ENCODE peak calls at places on chromosome 13, in seven cellular contexts. P is astrocyte, X is fibroblast of lung, M is body of pancreas, C is breast epithelium, Z is esophagus squamous epithelium, H is progenitor cell of endocrine pancreas. I is an unnamed sample.

GRCh38 chr13:109979186-109979585 is 192.8 kb upstream of the IRS2 start:
- DNase-seq in P (no peak), X (no peak), M (no peak), C (no peak), Z (no peak), H (no peak), I (no peak)

GRCh38 chr13:113083402-113084061 is 22.1 kb upstream of the F7 start:
- DNase-seq in P (peak; percentile 12), X (peak; percentile 32), M (no peak), C (no peak), Z (no peak), H (no peak), I (no peak)

GRCh38 chr13:44436589-44437337 is 63.1 kb downstream of the SERP2 start:
- DNase-seq in P (peak; percentile 86), X (peak; percentile 96), M (peak; percentile 98), C (peak; percentile 97), Z (peak; percentile 19), H (peak; percentile 89), I (peak; percentile 94)

GRCh38 chr13:49810825-49811526 is 18.5 kb upstream of the KPNA3 start:
- DNase-seq in P (peak; percentile 47), X (peak; percentile 55), M (no peak), C (no peak), Z (no peak), H (no peak), I (no peak)

GRCh38 chr13:97030705-97031452 is 36.6 kb upstream of the OXGR1 start:
- DNase-seq in P (peak; percentile 52), X (peak; percentile 76), M (no peak), C (no peak), Z (no peak), H (no peak), I (no peak)

GRCh38 chr13:106230450-106230849 is 305.0 kb downstream of the EFNB2 start:
- DNase-seq in P (peak; percentile 59), X (peak; percentile 83), M (no peak), C (no peak), Z (no peak), H (no peak), I (no peak)

GRCh38 chr13:111658150-111659100 is 338.0 kb downstream of the TEX29 start:
- DNase-seq in P (no peak), X (no peak), M (no peak), C (no peak), Z (no peak), H (peak; percentile 2), I (peak; percentile 51)

GRCh38 chr13:75393839-75394238 is 88.1 kb downstream of the TBC1D4 start:
- DNase-seq in P (no peak), X (peak; percentile 40), M (no peak), C (no peak), Z (no peak), H (no peak), I (no peak)

GRCh38 chr13:28204690-28205443 is 66.5 kb downstream of the PAN3 start:
- DNase-seq in P (no peak), X (no peak), M (no peak), C (no peak), Z (no peak), H (no peak), I (no peak)

GRCh38 chr13:51453308-51453958 is 597 bp upstream of the INTS6 start:
- DNase-seq in P (no peak), X (no peak), M (peak; percentile 85), C (peak; percentile 64), Z (peak; percentile 79), H (peak; percentile 65), I (no peak)

GRCh38 chr13:74036373-74036772 is 97.8 kb downstream of the KLF12 start:
- DNase-seq in P (no peak), X (no peak), M (no peak), C (peak; percentile 65), Z (no peak), H (no peak), I (no peak)

DNA sequence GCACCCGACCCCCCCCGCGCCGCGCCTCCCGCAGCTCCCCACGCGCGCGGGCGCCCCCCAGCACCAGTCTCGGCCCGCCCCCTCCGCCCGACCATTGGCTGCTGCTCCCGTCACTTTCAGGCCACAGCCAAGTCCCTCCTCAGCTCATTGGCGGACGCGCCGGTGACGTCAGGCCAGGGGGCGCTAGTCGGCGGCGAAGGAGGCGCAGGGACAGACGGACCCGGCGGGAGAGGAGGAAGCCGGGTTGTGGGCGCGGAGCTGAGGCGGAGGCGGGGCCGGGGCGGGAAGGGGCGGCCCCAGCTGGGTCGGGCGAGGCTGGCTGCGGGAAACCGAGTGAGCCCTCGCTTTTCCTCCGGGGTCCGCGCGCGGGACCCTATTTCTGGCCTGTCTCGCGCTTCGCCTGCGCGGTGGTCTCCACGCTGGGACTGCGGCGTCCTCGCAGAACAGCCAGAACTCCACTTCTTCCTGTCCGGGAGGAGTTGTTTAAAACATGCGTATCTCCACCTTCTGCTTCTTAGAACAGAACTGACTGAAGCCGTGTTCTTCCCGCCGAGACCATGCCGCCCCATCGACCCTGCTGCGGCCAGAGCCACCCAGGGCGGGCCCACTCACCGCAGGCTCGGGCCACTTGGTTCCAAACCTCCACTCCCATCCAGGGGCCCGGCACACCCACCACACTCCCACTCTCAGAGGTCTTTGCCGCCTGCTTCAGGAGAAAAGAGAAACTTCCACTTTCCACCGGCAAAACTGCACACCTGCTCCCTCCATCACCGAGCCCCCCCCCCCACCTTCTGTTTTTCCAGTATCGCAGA is 459 bp upstream of the TMTC4 start:
- DNase-seq in P (peak; percentile 94), X (peak; percentile 97), M (peak; percentile 99), C (peak; percentile 99), Z (peak; percentile 89), H (peak; percentile 100), I (peak; percentile 100)
- TF ChIP-seq CTCF in P (no peak), X (peak; percentile 26), M (peak; percentile 46), C (no peak), Z (peak; percentile 31), H (peak; percentile 35), I (peak; percentile 47)

GRCh38 chr13:32384702-32385101 is 43.2 kb downstream of the N4BP2L1 start:
- DNase-seq in P (no peak), X (no peak), M (no peak), C (no peak), Z (no peak), H (no peak), I (no peak)

GRCh38 chr13:32383836-32384618 is 43.9 kb downstream of the N4BP2L1 start:
- DNase-seq in P (no peak), X (no peak), M (no peak), C (no peak), Z (no peak), H (no peak), I (no peak)

GRCh38 chr13:32390048-32390447 is 37.9 kb downstream of the N4BP2L1 start:
- DNase-seq in P (no peak), X (no peak), M (no peak), C (no peak), Z (no peak), H (no peak), I (no peak)

GRCh38 chr13:32381539-32381938 is 46.4 kb downstream of the N4BP2L1 start:
- DNase-seq in P (peak; percentile 1), X (peak; percentile 61), M (peak; percentile 34), C (no peak), Z (no peak), H (no peak), I (no peak)

DNA sequence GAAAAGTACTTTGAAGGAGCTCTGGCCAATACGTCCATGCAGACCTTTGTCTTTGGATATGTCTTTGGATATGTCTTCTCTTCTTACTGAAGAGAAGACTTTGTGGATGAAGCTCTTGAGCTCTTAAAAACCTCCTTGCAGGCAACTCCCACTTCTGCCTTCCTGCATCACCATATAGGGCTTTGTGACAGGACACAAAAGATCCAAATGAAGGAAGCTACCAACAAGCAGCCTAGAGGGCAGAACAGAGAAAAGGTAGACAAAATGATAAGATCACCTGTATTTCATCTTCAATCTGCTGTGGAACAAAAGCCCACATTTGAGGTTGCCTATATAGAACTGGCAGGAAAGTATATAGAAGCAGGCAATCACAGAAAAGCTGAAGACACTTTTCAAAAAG is 42.6 kb downstream of the N4BP2L1 start:
- DNase-seq in P (no peak), X (no peak), M (no peak), C (no peak), Z (no peak), H (no peak), I (no peak)
- TF ChIP-seq CTCF in P (no peak), X (no peak), M (no peak), C (no peak), Z (no peak), H (no peak), I (no peak)

GRCh38 chr13:42654760-42655159 is 80.8 kb downstream of the TNFSF11 start:
- DNase-seq in P (no peak), X (peak; percentile 10), M (no peak), C (no peak), Z (no peak), H (no peak), I (no peak)

GRCh38 chr13:42656136-42656535 is 82.2 kb downstream of the TNFSF11 start:
- DNase-seq in P (no peak), X (no peak), M (no peak), C (no peak), Z (no peak), H (no peak), I (no peak)

GRCh38 chr13:42658019-42658418 is 84.1 kb downstream of the TNFSF11 start:
- DNase-seq in P (no peak), X (no peak), M (no peak), C (no peak), Z (no peak), H (no peak), I (no peak)

DNA sequence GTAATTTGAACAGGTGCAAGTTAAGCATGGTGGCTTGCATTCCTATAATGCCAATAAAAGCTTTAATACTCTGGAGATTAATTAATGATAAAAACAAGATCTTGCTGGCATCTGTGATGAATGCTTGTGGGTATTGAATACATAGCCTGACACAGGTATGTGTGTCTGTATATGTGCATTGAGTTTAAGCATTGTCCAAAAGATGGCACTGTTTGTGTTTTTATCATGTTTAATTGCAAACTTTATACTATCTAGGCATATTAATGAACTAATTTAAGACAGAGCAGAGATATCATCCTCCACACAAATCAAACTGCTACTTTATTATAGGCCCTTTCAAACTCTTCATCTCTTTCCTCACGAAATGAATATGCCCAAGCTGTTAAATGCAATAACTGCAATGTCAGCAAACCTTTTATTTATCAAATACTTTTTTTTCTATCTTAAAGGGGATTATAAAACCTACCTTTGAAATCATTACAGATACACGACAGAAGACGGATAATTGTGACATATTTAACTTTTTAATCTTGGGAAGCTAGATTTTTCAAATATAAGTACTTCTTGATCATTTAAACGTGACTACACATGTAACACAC is 86.5 kb downstream of the TNFSF11 start:
- DNase-seq in P (no peak), X (peak; percentile 52), M (no peak), C (no peak), Z (no peak), H (no peak), I (no peak)
- TF ChIP-seq CTCF in P (peak; percentile 28), X (peak; percentile 3), M (peak; percentile 21), C (no peak), Z (no peak), H (no peak), I (no peak)

GRCh38 chr13:95146486-95146885 is 154.8 kb downstream of the ABCC4 start:
- DNase-seq in P (no peak), X (no peak), M (no peak), C (no peak), Z (no peak), H (no peak), I (no peak)
- TF ChIP-seq CTCF in P (no peak), X (no peak), M (no peak), C (no peak), Z (no peak), H (no peak), I (no peak)